ENCODE peak calls at places on chromosomes 16 and 17, in six cellular contexts. One of them, this sample, is unnamed.

GRCh38 chr17:41167561-41167960 is 460 bp downstream of the KRTAP4-3 start:
- DNase-seq in NCI-H460: no peak
- DNase-seq in pancreas: peak
- DNase-seq in progenitor cell of endocrine pancreas: no peak
- DNase-seq in stimulated activated CD8-positive, alpha-beta memory T cell treated with anti-CD3 and anti-CD28 coated beads, Interleukin-12 subunit alpha, Interleukin-12 subunit beta, amount 100 ng/mL, for 1 hour: no peak
- DNase-seq in HEK293T: no peak
- DNase-seq in this sample: no peak

GRCh38 chr17:82463881-82464566 is 5.5 kb downstream of the NARF start:
- DNase-seq in pancreas: no peak
- DNase-seq in NCI-H460: no peak
- DNase-seq in stimulated activated CD8-positive, alpha-beta memory T cell treated with anti-CD3 and anti-CD28 coated beads, Interleukin-12 subunit alpha, Interleukin-12 subunit beta, amount 100 ng/mL, for 1 hour: no peak
- DNase-seq in progenitor cell of endocrine pancreas: no peak
- DNase-seq in HEK293T: no peak
- DNase-seq in this sample: no peak

GRCh38 chr16:54936979-54937672 is 6.5 kb downstream of the IRX5 start:
- DNase-seq in stimulated activated CD8-positive, alpha-beta memory T cell treated with anti-CD3 and anti-CD28 coated beads, Interleukin-12 subunit alpha, Interleukin-12 subunit beta, amount 100 ng/mL, for 1 hour: no peak
- DNase-seq in HEK293T: no peak
- DNase-seq in NCI-H460: no peak
- DNase-seq in progenitor cell of endocrine pancreas: peak
- DNase-seq in pancreas: peak
- DNase-seq in this sample: no peak

GRCh38 chr17:77471984-77472836 is 331.4 kb downstream of the SEC14L1 start:
- DNase-seq in stimulated activated CD8-positive, alpha-beta memory T cell treated with anti-CD3 and anti-CD28 coated beads, Interleukin-12 subunit alpha, Interleukin-12 subunit beta, amount 100 ng/mL, for 1 hour: no peak
- DNase-seq in pancreas: no peak
- DNase-seq in NCI-H460: no peak
- DNase-seq in HEK293T: peak
- DNase-seq in progenitor cell of endocrine pancreas: no peak
- DNase-seq in this sample: no peak

GRCh38 chr17:10435096-10435495 is 13.3 kb upstream of the MYH8 start:
- DNase-seq in progenitor cell of endocrine pancreas: no peak
- DNase-seq in pancreas: no peak
- DNase-seq in stimulated activated CD8-positive, alpha-beta memory T cell treated with anti-CD3 and anti-CD28 coated beads, Interleukin-12 subunit alpha, Interleukin-12 subunit beta, amount 100 ng/mL, for 1 hour: no peak
- DNase-seq in NCI-H460: no peak
- DNase-seq in HEK293T: no peak
- DNase-seq in this sample: no peak

GRCh38 chr17:50614471-50615051 is 20.1 kb upstream of the ABCC3 start:
- DNase-seq in pancreas: no peak
- DNase-seq in progenitor cell of endocrine pancreas: no peak
- DNase-seq in NCI-H460: no peak
- DNase-seq in HEK293T: no peak
- DNase-seq in stimulated activated CD8-positive, alpha-beta memory T cell treated with anti-CD3 and anti-CD28 coated beads, Interleukin-12 subunit alpha, Interleukin-12 subunit beta, amount 100 ng/mL, for 1 hour: no peak
- DNase-seq in this sample: no peak

GRCh38 chr17:4090898-4091297 is 51.9 kb downstream of the ZZEF1 start:
- DNase-seq in progenitor cell of endocrine pancreas: no peak
- DNase-seq in stimulated activated CD8-positive, alpha-beta memory T cell treated with anti-CD3 and anti-CD28 coated beads, Interleukin-12 subunit alpha, Interleukin-12 subunit beta, amount 100 ng/mL, for 1 hour: no peak
- DNase-seq in pancreas: no peak
- DNase-seq in NCI-H460: no peak
- DNase-seq in HEK293T: no peak
- DNase-seq in this sample: no peak

GRCh38 chr16:3321802-3322201 is 16.5 kb downstream of the ZNF75A start:
- DNase-seq in pancreas: no peak
- DNase-seq in stimulated activated CD8-positive, alpha-beta memory T cell treated with anti-CD3 and anti-CD28 coated beads, Interleukin-12 subunit alpha, Interleukin-12 subunit beta, amount 100 ng/mL, for 1 hour: no peak
- DNase-seq in NCI-H460: peak
- DNase-seq in progenitor cell of endocrine pancreas: no peak
- DNase-seq in HEK293T: no peak
- DNase-seq in this sample: no peak

GRCh38 chr17:67245694-67246397 is 850 bp upstream of the HELZ start:
- DNase-seq in HEK293T: peak
- DNase-seq in stimulated activated CD8-positive, alpha-beta memory T cell treated with anti-CD3 and anti-CD28 coated beads, Interleukin-12 subunit alpha, Interleukin-12 subunit beta, amount 100 ng/mL, for 1 hour: no peak
- DNase-seq in NCI-H460: no peak
- DNase-seq in pancreas: peak
- DNase-seq in progenitor cell of endocrine pancreas: peak
- DNase-seq in this sample: peak

GRCh38 chr17:20779521-20779920 is 200.0 kb downstream of the CDRT15L2 start:
- DNase-seq in stimulated activated CD8-positive, alpha-beta memory T cell treated with anti-CD3 and anti-CD28 coated beads, Interleukin-12 subunit alpha, Interleukin-12 subunit beta, amount 100 ng/mL, for 1 hour: no peak
- DNase-seq in progenitor cell of endocrine pancreas: no peak
- DNase-seq in NCI-H460: no peak
- DNase-seq in pancreas: no peak
- DNase-seq in HEK293T: no peak
- DNase-seq in this sample: no peak

GRCh38 chr17:55480907-55481306 is 30.3 kb downstream of the SMIM36 start:
- DNase-seq in HEK293T: no peak
- DNase-seq in NCI-H460: no peak
- DNase-seq in pancreas: no peak
- DNase-seq in stimulated activated CD8-positive, alpha-beta memory T cell treated with anti-CD3 and anti-CD28 coated beads, Interleukin-12 subunit alpha, Interleukin-12 subunit beta, amount 100 ng/mL, for 1 hour: no peak
- DNase-seq in progenitor cell of endocrine pancreas: no peak
- DNase-seq in this sample: no peak

GRCh38 chr16:31711344-31711845 is 162.2 kb upstream of the ZNF267 start:
- DNase-seq in pancreas: peak
- DNase-seq in progenitor cell of endocrine pancreas: no peak
- DNase-seq in stimulated activated CD8-positive, alpha-beta memory T cell treated with anti-CD3 and anti-CD28 coated beads, Interleukin-12 subunit alpha, Interleukin-12 subunit beta, amount 100 ng/mL, for 1 hour: no peak
- DNase-seq in NCI-H460: no peak
- DNase-seq in HEK293T: no peak
- DNase-seq in this sample: no peak

GRCh38 chr16:50627419-50627818 is 53.7 kb downstream of the SNX20 start:
- DNase-seq in HEK293T: no peak
- DNase-seq in progenitor cell of endocrine pancreas: no peak
- DNase-seq in NCI-H460: no peak
- DNase-seq in stimulated activated CD8-positive, alpha-beta memory T cell treated with anti-CD3 and anti-CD28 coated beads, Interleukin-12 subunit alpha, Interleukin-12 subunit beta, amount 100 ng/mL, for 1 hour: peak
- DNase-seq in pancreas: no peak
- DNase-seq in this sample: no peak

GRCh38 chr17:33234930-33235685 is 58.0 kb downstream of the ASIC2 start:
- DNase-seq in HEK293T: no peak
- DNase-seq in NCI-H460: no peak
- DNase-seq in progenitor cell of endocrine pancreas: no peak
- DNase-seq in stimulated activated CD8-positive, alpha-beta memory T cell treated with anti-CD3 and anti-CD28 coated beads, Interleukin-12 subunit alpha, Interleukin-12 subunit beta, amount 100 ng/mL, for 1 hour: no peak
- DNase-seq in pancreas: no peak
- DNase-seq in this sample: no peak

GRCh38 chr17:12859520-12859919 is 70.2 kb downstream of the ARHGAP44 start:
- DNase-seq in pancreas: no peak
- DNase-seq in HEK293T: no peak
- DNase-seq in stimulated activated CD8-positive, alpha-beta memory T cell treated with anti-CD3 and anti-CD28 coated beads, Interleukin-12 subunit alpha, Interleukin-12 subunit beta, amount 100 ng/mL, for 1 hour: no peak
- DNase-seq in progenitor cell of endocrine pancreas: no peak
- DNase-seq in NCI-H460: no peak
- DNase-seq in this sample: no peak

GRCh38 chr17:62735027-62735651 is 73.0 kb downstream of the MARCHF10 start:
- DNase-seq in pancreas: no peak
- DNase-seq in NCI-H460: no peak
- DNase-seq in progenitor cell of endocrine pancreas: no peak
- DNase-seq in stimulated activated CD8-positive, alpha-beta memory T cell treated with anti-CD3 and anti-CD28 coated beads, Interleukin-12 subunit alpha, Interleukin-12 subunit beta, amount 100 ng/mL, for 1 hour: no peak
- DNase-seq in HEK293T: no peak
- DNase-seq in this sample: no peak

GRCh38 chr16:69772560-69773254 is 10.6 kb downstream of the WWP2 start:
- DNase-seq in NCI-H460: no peak
- DNase-seq in progenitor cell of endocrine pancreas: no peak
- DNase-seq in HEK293T: no peak
- DNase-seq in pancreas: no peak
- DNase-seq in stimulated activated CD8-positive, alpha-beta memory T cell treated with anti-CD3 and anti-CD28 coated beads, Interleukin-12 subunit alpha, Interleukin-12 subunit beta, amount 100 ng/mL, for 1 hour: no peak
- DNase-seq in this sample: no peak

This sample was measured in naive thymus-derived CD4-positive, alpha-beta T cell.